ENCODE peak calls at places on chromosome 15, in four cellular contexts. L is GM12878, X is K562, A is H1. J is an unnamed sample.

GRCh38 chr15:52790941-52791751 is 1.0 kb upstream of the ONECUT1 start:
- DNase-seq in L (no peak), X (no peak), A (no peak), J (peak; percentile 57)

GRCh38 chr15:70964058-70964457 is 71.4 kb downstream of the LRRC49 start:
- DNase-seq in L (no peak), X (no peak), A (no peak), J (no peak)

GRCh38 chr15:96160269-96160668 is 170.2 kb upstream of the NR2F2 start:
- DNase-seq in L (no peak), X (no peak), A (no peak), J (no peak)

GRCh38 chr15:82572311-82572710 is 32.1 kb upstream of the RPS17 start:
- DNase-seq in L (no peak), X (no peak), A (no peak), J (peak; percentile 21)

GRCh38 chr15:44633603-44634002 is 29.9 kb downstream of the SPG11 start:
- DNase-seq in L (no peak), X (no peak), A (no peak), J (no peak)

GRCh38 chr15:40454904-40455391 is 14.2 kb downstream of the BAHD1 start:
- DNase-seq in L (no peak), X (no peak), A (no peak), J (no peak)

GRCh38 chr15:29554531-29554930 is 267.7 kb downstream of the TJP1 start:
- DNase-seq in L (no peak), X (no peak), A (no peak), J (no peak)

GRCh38 chr15:82838096-82838735 is 28.8 kb downstream of the WHAMM start:
- DNase-seq in L (no peak), X (peak; percentile 2), A (no peak), J (no peak)

GRCh38 chr15:70147178-70147760 is 49.6 kb upstream of the TLE3 start:
- DNase-seq in L (no peak), X (no peak), A (no peak), J (no peak)

GRCh38 chr15:70342141-70342540 is 244.4 kb upstream of the TLE3 start:
- DNase-seq in L (no peak), X (no peak), A (no peak), J (no peak)

GRCh38 chr15:98901438-98901837 is 106.2 kb downstream of the PGPEP1L start:
- DNase-seq in L (no peak), X (no peak), A (no peak), J (no peak)

GRCh38 chr15:82159922-82160321 is 102.6 kb downstream of the EFL1 start:
- DNase-seq in L (no peak), X (no peak), A (no peak), J (no peak)

GRCh38 chr15:76204916-76205460 is 106.3 kb downstream of the ETFA start:
- DNase-seq in L (no peak), X (no peak), A (no peak), J (no peak)

GRCh38 chr15:33169625-33170024 is 24.9 kb downstream of the FMN1 start:
- DNase-seq in L (no peak), X (no peak), A (no peak), J (no peak)

GRCh38 chr15:99029358-99029871 is 21.8 kb upstream of the PGPEP1L start:
- DNase-seq in L (no peak), X (no peak), A (no peak), J (no peak)

GRCh38 chr15:34708422-34708821 is 46.4 kb downstream of the GJD2 start:
- DNase-seq in L (no peak), X (peak; percentile 63), A (peak; percentile 15), J (peak; percentile 50)

GRCh38 chr15:71079208-71080044 is 35.8 kb upstream of the THSD4 start:
- DNase-seq in L (no peak), X (no peak), A (no peak), J (no peak)

GRCh38 chr15:25372298-25372697 is 66.5 kb downstream of the UBE3A start:
- DNase-seq in L (no peak), X (no peak), A (no peak), J (no peak)

GRCh38 chr15:29821416-29822099 is 710 bp downstream of the TJP1 start:
- DNase-seq in L (no peak), X (peak; percentile 64), A (no peak), J (peak; percentile 80)

GRCh38 chr15:78100886-78101285 is 8.5 kb downstream of the SH2D7 start:
- DNase-seq in L (no peak), X (no peak), A (no peak), J (no peak)

GRCh38 chr15:78102211-78102610 is 9.8 kb downstream of the SH2D7 start:
- DNase-seq in L (no peak), X (no peak), A (no peak), J (no peak)

GRCh38 chr15:78103406-78104118 is 11.2 kb downstream of the SH2D7 start:
- DNase-seq in L (peak; percentile 67), X (no peak), A (no peak), J (no peak)

GRCh38 chr15:78102741-78103140 is 10.4 kb downstream of the SH2D7 start:
- DNase-seq in L (no peak), X (no peak), A (no peak), J (no peak)

DNA sequence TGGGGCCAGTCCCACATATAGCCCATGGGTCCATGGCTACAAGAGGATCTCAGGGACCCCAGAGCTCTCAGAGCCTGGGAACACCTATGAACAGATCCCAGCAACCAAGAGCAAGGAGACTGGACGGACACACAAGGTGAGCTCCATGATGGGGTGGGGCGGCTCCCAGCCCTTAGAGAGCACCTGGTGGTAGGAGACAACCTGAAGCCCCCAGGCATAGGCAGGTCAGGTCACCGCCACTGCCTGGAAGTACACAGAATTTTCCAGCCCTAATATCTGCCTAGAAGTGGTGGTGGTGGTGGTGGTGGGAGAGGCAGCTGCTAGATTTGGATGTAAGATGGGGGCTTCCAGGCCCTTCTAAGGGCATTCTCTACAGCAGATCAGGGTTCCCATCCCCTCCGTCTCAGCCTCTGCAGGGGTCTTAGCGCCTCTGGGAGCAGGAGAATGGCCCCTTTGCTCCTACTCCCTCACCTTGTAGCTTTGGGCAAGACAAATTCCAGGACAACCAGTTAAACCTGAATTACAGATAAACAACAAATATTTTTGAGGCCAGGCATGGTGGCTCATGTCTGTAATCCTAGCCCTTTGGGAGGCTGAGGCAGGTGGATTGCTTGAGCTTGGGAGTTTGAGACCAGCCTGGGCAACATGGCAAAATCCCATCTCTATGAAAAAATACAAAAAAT is 9.2 kb downstream of the SH2D7 start:
- DNase-seq in L (no peak), X (no peak), A (no peak), J (no peak)
- TF ChIP-seq CTCF in L (no peak), X (no peak), A (no peak), J (no peak)

GRCh38 chr15:90998737-90999136 is 4.4 kb upstream of the PRC1 start:
- DNase-seq in L (no peak), X (no peak), A (no peak), J (no peak)
- TF ChIP-seq NRF1 in L (no peak), X (no peak), A (no peak), J (no peak)

GRCh38 chr15:65916664-65917406 is 47.5 kb downstream of the RAB11A start:
- DNase-seq in L (peak; percentile 84), X (peak; percentile 72), A (peak; percentile 47), J (peak; percentile 91)

GRCh38 chr15:65917407-65917756 is 48.1 kb downstream of the RAB11A start:
- DNase-seq in L (no peak), X (no peak), A (no peak), J (no peak)

GRCh38 chr15:65918357-65918920 is 49.1 kb downstream of the RAB11A start:
- DNase-seq in L (peak; percentile 51), X (no peak), A (no peak), J (no peak)

GRCh38 chr15:65918936-65919335 is 49.6 kb downstream of the RAB11A start:
- DNase-seq in L (no peak), X (no peak), A (no peak), J (no peak)

DNA sequence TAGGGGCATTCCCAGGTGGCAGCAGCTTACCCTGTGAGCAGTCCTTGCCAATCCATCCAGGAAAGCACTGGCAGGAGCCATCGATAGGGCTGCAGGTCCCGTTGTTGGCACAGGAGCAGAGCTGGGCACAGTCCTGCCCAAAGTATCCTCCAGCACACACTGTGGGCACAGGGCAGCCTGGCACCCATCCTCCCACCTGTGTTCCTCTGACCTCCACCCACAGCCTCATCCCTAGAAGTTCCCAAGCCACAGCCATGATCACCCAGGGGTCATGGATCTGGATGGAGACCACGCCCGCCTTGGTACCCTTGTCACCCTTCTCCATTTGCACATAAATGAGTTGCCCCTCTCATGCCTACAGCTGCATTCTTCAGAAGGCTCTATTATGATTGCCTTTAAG is 48.6 kb downstream of the RAB11A start:
- DNase-seq in L (no peak), X (no peak), A (no peak), J (no peak)
- TF ChIP-seq CTCF in L (no peak), X (no peak), A (no peak), J (no peak)

GRCh38 chr15:85475317-85475701 is 94.9 kb downstream of the AKAP13 start:
- DNase-seq in L (peak; percentile 85), X (no peak), A (no peak), J (no peak)
- TF ChIP-seq NRF1 in L (no peak), X (no peak), A (no peak), J (no peak)

GRCh38 chr15:73249499-73249898 is 119.3 kb downstream of the HCN4 start:
- DNase-seq in L (no peak), X (no peak), A (no peak), J (no peak)
- TF ChIP-seq CTCF in L (no peak), X (no peak), A (no peak), J (no peak)

GRCh38 chr15:62605292-62605691 is 437.3 kb upstream of the TPM1 start:
- DNase-seq in L (no peak), X (no peak), A (no peak), J (no peak)

GRCh38 chr15:62600376-62600775 is 435.3 kb upstream of the C2CD4B start:
- DNase-seq in L (no peak), X (no peak), A (no peak), J (no peak)

GRCh38 chr15:62601779-62602540 is 436.9 kb upstream of the C2CD4B start:
- DNase-seq in L (no peak), X (no peak), A (no peak), J (no peak)

GRCh38 chr15:62606376-62607164 is 436.0 kb upstream of the TPM1 start:
- DNase-seq in L (no peak), X (no peak), A (no peak), J (no peak)

DNA sequence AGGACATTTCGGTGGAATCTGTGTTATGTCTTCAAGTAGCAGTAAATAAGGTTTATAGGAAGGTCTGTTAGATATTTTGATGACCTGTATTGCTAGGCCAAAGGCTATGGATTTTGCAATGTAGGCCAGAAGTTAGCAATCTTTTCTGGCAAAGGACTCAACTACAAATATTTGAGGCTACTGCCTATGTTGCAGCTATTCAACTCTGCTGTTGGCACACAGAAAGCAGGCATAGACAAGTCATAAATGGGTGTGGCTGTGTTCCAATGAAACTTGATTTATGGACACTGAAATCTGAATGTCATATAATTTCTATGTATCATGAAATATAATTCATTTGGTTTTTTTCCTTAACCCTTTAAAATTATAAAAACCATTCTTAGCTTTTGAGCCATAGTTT is 438.7 kb upstream of the C2CD4B start:
- DNase-seq in L (no peak), X (no peak), A (no peak), J (no peak)
- TF ChIP-seq NRF1 in L (no peak), X (no peak), A (no peak), J (no peak)